ENCODE peak calls at places on chromosomes 7 and 10, in five cellular contexts. O is choroid plexus epithelial cell, R is psoas muscle, M is uterus, H is AG04449. G is an unnamed sample.

GRCh38 chr7:18997477-18998130 is 119.8 kb downstream of the TWIST1 start:
- DNase-seq in H (no peak), R (no peak), O (no peak), M (no peak), G (no peak)

GRCh38 chr7:37440738-37441404 is 7.8 kb downstream of the ELMO1 start:
- DNase-seq in O (no peak), R (no peak), M (peak), H (no peak), G (no peak)

GRCh38 chr7:94145602-94146001 is 141.4 kb upstream of the BET1 start:
- DNase-seq in H (no peak), R (no peak), M (no peak), O (peak), G (no peak)

GRCh38 chr7:151079199-151079910 is 1.3 kb downstream of the FASTK start:
- DNase-seq in O (no peak), H (no peak), R (no peak), M (peak), G (no peak)

GRCh38 chr7:69739182-69739581 is 140.9 kb downstream of the AUTS2 start:
- DNase-seq in O (no peak), M (no peak), H (no peak), R (no peak), G (no peak)

GRCh38 chr7:149427096-149427680 is 33.7 kb downstream of the ZNF777 start:
- DNase-seq in H (no peak), O (no peak), R (no peak), M (no peak), G (no peak)

GRCh38 chr10:118900617-118901016 is 128.9 kb upstream of the NANOS1 start:
- DNase-seq in R (no peak), M (no peak), H (no peak), O (peak), G (no peak)

GRCh38 chr7:128829391-128830166 is 627 bp upstream of the FLNC start:
- DNase-seq in O (peak), M (peak), H (no peak), R (peak), G (no peak)

GRCh38 chr10:117539271-117539876 is 3.2 kb upstream of the EMX2 start:
- DNase-seq in M (peak), H (no peak), R (no peak), O (no peak), G (no peak)

GRCh38 chr7:84228526-84228925 is 33.9 kb upstream of the SEMA3A start:
- DNase-seq in H (no peak), R (no peak), O (no peak), M (no peak), G (no peak)

GRCh38 chr10:133157662-133158436 is 2.2 kb upstream of the KNDC1 start:
- DNase-seq in O (no peak), R (no peak), M (no peak), H (no peak), G (no peak)

GRCh38 chr10:49518982-49519578 is 19.8 kb downstream of the ERCC6 start:
- DNase-seq in O (peak), H (no peak), R (no peak), M (no peak), G (no peak)

GRCh38 chr7:2621061-2621828 is 10.5 kb upstream of the TTYH3 start:
- DNase-seq in M (peak), R (peak), H (no peak), O (peak), G (no peak)

GRCh38 chr7:54839538-54840213 is 80.7 kb upstream of the SEC61G start:
- DNase-seq in H (no peak), O (peak), R (peak), M (no peak), G (no peak)

GRCh38 chr7:94286111-94286510 is 108.6 kb upstream of the COL1A2 start:
- DNase-seq in H (no peak), O (peak), M (no peak), R (no peak), G (no peak)

GRCh38 chr10:129764901-129765663 is 199.0 kb downstream of the EBF3 start:
- DNase-seq in R (no peak), M (peak), O (no peak), H (no peak), G (no peak)

GRCh38 chr10:71262027-71262426 is 49.7 kb downstream of the UNC5B start:
- DNase-seq in M (no peak), O (no peak), H (no peak), R (no peak), G (no peak)

GRCh38 chr10:22651276-22651980 is 63.0 kb downstream of the PIP4K2A start:
- DNase-seq in O (no peak), R (no peak), M (no peak), H (no peak), G (no peak)

GRCh38 chr10:117272195-117273076 is 31.5 kb downstream of the SLC18A2 start:
- DNase-seq in H (no peak), O (no peak), M (no peak), R (no peak), G (no peak)

GRCh38 chr10:97321032-97321806 is 2.1 kb downstream of the FRAT1 start:
- DNase-seq in M (no peak), O (no peak), R (peak), H (no peak), G (no peak)

GRCh38 chr10:81920213-81920829 is 45.3 kb downstream of the NRG3 start:
- DNase-seq in M (no peak), R (no peak), O (peak), H (no peak), G (no peak)
- TF ChIP-seq CTCF in M (no peak), R (no peak), O (peak), H (no peak), G (no peak)

GRCh38 chr7:158017226-158018060 is 570.2 kb downstream of the PTPRN2 start:
- DNase-seq in M (no peak), O (no peak), R (no peak), H (no peak), G (no peak)

GRCh38 chr7:158018971-158019645 is 568.5 kb downstream of the PTPRN2 start:
- DNase-seq in R (no peak), O (no peak), M (no peak), H (no peak), G (no peak)

GRCh38 chr7:158018061-158018796 is 569.4 kb downstream of the PTPRN2 start:
- DNase-seq in M (no peak), O (no peak), R (no peak), H (no peak), G (no peak)

GRCh38 chr7:158015403-158016116 is 572.1 kb downstream of the PTPRN2 start:
- DNase-seq in O (no peak), H (no peak), R (no peak), M (no peak), G (no peak)

GRCh38 chr7:158016171-158017087 is 571.2 kb downstream of the PTPRN2 start:
- DNase-seq in O (no peak), M (no peak), R (no peak), H (no peak), G (no peak)
- H3K4me3 ChIP-seq in O (no peak), M (peak), R (peak), H (no peak), G (no peak)

DNA sequence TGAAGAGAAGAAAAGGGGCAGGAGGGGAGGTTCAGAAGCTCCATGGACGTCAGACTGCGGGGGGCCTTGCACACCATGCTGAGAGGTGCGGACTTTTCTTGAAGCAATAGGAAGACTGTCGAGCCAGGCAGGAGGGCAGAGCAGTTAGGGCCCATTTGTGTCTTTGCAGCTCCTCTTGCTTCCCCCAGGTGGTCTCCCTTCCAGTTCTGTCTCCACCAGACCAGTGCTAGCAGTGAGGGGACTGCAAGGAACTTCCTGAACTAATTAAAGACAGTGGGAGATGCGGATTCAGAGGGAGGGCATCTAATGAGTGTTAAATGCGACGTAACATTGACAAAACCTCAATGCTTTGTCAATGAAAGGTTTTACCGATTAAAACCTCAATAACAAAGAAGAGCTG is 225.4 kb downstream of the USP6NL start:
- DNase-seq in R (no peak), O (no peak), H (no peak), M (no peak), G (no peak)
- TF ChIP-seq CTCF in R (no peak), O (no peak), H (no peak), M (no peak), G (no peak)

GRCh38 chr7:44121761-44122420 is 1.5 kb downstream of the POLD2 start:
- DNase-seq in M (no peak), R (peak), O (no peak), H (no peak), G (no peak)
- H3K4me3 ChIP-seq in M (peak), R (peak), O (no peak), H (no peak), G (no peak)

G was measured in AG09309.